ENCODE peak calls at places on chromosomes 16 and 17, in four cellular contexts. D is A549, H is PC-3, F is adrenal gland. W is an unnamed sample.

GRCh38 chr17:31225831-31226230 is 71.2 kb downstream of the OMG start:
- DNase-seq in F (no peak), H (no peak), D (no peak), W (no peak)

GRCh38 chr17:81526662-81527571 is 1.3 kb upstream of the FSCN2 start:
- DNase-seq in F (no peak), D (no peak), H (no peak), W (no peak)

GRCh38 chr17:53749178-53749577 is 73.5 kb upstream of the KIF2B start:
- DNase-seq in F (no peak), D (no peak), H (peak; percentile 55), W (no peak)

GRCh38 chr17:77409282-77410161 is 268.8 kb downstream of the SEC14L1 start:
- DNase-seq in H (no peak), F (no peak), D (no peak), W (peak; percentile 64)

GRCh38 chr17:56167491-56167890 is 14.2 kb downstream of the ANKFN1 start:
- DNase-seq in H (no peak), D (no peak), F (no peak), W (no peak)

GRCh38 chr16:85709766-85710423 is 21.1 kb upstream of the GINS2 start:
- DNase-seq in D (no peak), F (no peak), H (no peak), W (no peak)

GRCh38 chr17:58352843-58353719 is 1.1 kb upstream of the SUPT4H1 start:
- DNase-seq in H (peak; percentile 12), D (no peak), F (peak; percentile 66), W (no peak)

GRCh38 chr16:68219708-68220378 is 16.1 kb downstream of the ESRP2 start:
- DNase-seq in H (no peak), F (no peak), D (no peak), W (no peak)

GRCh38 chr17:45646288-45646988 is 137.7 kb upstream of the CRHR1 start:
- DNase-seq in F (no peak), H (no peak), D (no peak), W (no peak)

GRCh38 chr17:38658741-38659345 is 15.9 kb downstream of the EPOP start:
- DNase-seq in F (no peak), D (no peak), H (no peak), W (no peak)

GRCh38 chr16:4212934-4213296 is 29.0 kb downstream of the SRL start:
- DNase-seq in D (peak; percentile 61), H (no peak), F (no peak), W (no peak)

GRCh38 chr17:40306395-40306794 is 2.6 kb upstream of the RARA start:
- DNase-seq in F (no peak), H (no peak), D (no peak), W (no peak)

GRCh38 chr17:40303706-40304450 is 5.1 kb upstream of the RARA start:
- DNase-seq in D (no peak), H (no peak), F (no peak), W (no peak)

GRCh38 chr17:40304464-40304863 is 4.5 kb upstream of the RARA start:
- DNase-seq in F (no peak), H (no peak), D (no peak), W (no peak)

GRCh38 chr17:40301315-40301714 is 7.7 kb upstream of the RARA start:
- DNase-seq in F (no peak), H (peak; percentile 25), D (peak; percentile 46), W (no peak)

DNA sequence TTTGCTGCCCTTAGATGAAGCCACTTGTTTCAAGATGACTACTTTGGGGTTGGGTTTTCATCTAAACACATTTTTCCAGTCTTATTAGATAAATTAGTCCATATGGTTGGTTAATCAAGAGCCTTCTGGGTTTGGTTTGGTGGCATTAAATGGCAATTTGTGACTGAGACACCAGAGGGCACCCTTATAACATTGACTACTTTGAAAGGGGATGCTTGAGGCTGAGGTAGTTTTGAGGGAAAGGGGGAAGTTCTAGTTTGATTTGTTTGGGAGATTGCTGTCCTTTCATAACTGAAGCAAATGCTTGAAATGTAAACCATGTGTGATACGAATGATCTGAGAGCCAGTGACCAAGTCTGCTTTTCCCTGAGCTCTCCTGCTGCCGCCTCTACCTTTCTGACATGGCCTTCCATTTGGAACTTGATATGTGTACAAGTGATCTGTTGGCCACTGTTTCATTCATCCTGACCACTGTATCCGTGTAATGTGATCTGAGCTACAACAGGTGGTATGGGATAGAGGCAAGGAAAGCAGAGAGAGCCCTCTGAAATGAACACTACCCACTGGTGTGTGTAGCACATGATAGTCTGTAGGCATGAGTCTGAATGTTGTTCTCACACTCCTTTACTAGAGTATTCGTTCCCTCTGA is 5.8 kb upstream of the RARA start:
- DNase-seq in D (peak; percentile 71), H (peak; percentile 65), F (peak; percentile 73), W (no peak)
- H3K4me3 ChIP-seq in D (no peak overlapping the region), H (no peak overlapping the region), F (no peak overlapping the region), W (no peak overlapping the region)

DNA sequence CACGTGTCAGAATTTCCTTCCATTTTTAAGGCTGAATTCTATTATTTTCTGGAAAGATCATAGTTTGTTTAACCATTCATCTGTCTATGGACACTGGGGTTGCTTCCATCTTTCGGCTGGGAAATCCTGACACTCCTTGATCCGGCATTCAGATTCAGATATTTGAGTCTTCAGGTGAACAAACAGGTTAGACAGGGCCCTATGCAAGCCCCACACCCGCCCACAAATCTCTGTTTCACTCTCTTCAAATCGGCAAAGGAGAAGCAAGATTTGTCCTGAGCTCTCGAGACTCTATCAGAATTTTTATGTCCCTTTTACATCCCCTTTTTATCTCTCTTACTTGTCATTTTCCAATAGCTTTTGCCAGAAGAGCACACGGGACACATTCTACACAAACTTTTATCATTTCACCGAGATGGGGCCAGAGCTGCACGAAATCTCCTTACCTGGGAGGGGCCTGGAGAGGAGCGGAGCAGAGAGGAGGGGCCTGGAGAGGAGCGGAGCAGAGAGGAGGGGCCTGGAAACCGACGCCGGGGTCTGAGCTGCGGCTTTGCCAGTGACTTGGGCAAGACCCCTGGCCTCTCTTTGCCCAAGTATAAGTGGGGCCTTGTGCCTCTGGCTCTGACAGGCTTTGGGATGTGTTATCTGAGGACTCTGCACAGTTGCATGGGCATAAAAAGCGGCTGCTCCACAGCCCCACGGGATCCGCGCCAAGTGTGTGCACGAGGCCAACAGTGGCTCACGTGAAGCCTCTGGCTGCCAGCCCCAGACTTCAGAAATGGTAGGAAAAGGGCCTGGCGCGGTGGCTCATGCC is 54.3 kb upstream of the RBFOX3 start:
- DNase-seq in D (no peak), H (peak; percentile 83), F (peak; percentile 82), W (peak; percentile 81)
- H3K4me3 ChIP-seq in D (no peak overlapping the region), H (peak overlapping the region; percentile 71), F (no peak overlapping the region), W (no peak overlapping the region)

GRCh38 chr16:884232-884631 is 83.7 kb upstream of the GNG13 start:
- DNase-seq in H (no peak), F (no peak), D (no peak), W (no peak)

GRCh38 chr16:886802-887731 is 83.7 kb downstream of the LMF1 start:
- DNase-seq in F (no peak), H (no peak), D (no peak), W (peak; percentile 75)

GRCh38 chr16:887846-888245 is 82.9 kb downstream of the LMF1 start:
- DNase-seq in F (no peak), D (no peak), H (no peak), W (no peak)

GRCh38 chr16:885391-885790 is 84.9 kb upstream of the GNG13 start:
- DNase-seq in D (no peak), F (no peak), H (no peak), W (no peak)

DNA sequence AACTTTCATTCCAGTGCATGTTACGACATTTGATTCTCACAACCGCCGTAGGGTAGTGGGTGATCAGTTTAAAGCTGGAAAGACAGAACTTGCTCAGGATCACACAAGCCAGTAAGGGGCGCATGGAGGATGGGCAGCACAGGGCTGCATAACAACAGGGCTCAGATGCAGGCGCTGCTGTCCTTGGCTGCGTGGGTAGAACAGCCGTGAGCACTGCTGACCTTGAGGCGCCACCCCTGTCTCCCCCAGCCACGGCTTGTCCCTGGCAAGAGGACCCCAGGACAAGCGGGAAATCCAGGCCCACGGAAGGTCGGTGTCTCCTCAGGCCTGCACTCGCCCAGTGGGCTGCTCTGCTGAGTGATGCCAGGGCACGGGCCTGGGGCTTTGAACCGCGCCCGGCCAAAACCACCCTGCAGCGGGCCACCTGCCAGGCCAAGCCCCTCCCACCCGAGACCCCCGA is 84.7 kb downstream of the LMF1 start:
- DNase-seq in H (no peak), F (no peak), D (no peak), W (peak; percentile 59)
- H3K4me3 ChIP-seq in H (no peak overlapping the region), F (no peak overlapping the region), D (no peak overlapping the region), W (no peak overlapping the region)

GRCh38 chr17:59502800-59503199 is 62.6 kb upstream of the DHX40 start:
- DNase-seq in D (no peak), F (no peak), H (no peak), W (no peak)
- H3K4me3 ChIP-seq in D (no peak overlapping the region), F (no peak overlapping the region), H (no peak overlapping the region), W (no peak overlapping the region)

DNA sequence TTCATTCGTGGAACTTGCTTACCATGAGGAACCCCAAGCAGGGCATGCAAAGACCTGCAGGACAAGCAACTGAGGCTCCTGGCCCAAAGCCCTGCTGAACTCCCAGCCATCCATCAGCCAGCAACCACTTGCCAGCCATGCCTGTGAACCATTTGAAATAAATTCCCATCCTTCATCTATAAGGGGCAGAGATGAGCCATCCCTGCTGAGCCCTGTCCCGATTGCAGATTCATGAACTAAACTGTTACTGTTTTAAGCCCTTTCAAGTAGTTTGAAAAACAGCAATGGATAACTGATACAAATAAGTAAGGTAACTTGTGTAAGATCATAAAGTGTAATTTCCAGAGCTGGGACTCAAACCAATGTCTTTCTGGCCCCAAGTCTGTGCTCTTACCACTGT is 114.4 kb upstream of the WSCD1 start:
- DNase-seq in F (no peak), D (no peak), H (no peak), W (no peak)
- H3K4me3 ChIP-seq in F (no peak overlapping the region), D (no peak overlapping the region), H (no peak overlapping the region), W (no peak overlapping the region)

GRCh38 chr16:10558305-10558704 is 22.1 kb downstream of the EMP2 start:
- DNase-seq in D (no peak), H (no peak), F (no peak), W (no peak)

GRCh38 chr16:10556240-10556639 is 24.2 kb downstream of the EMP2 start:
- DNase-seq in F (no peak), H (no peak), D (no peak), W (no peak)

GRCh38 chr16:10558746-10559641 is 21.4 kb downstream of the EMP2 start:
- DNase-seq in H (peak; percentile 62), F (peak; percentile 64), D (no peak), W (peak; percentile 84)

GRCh38 chr16:10554569-10554968 is 25.8 kb downstream of the EMP2 start:
- DNase-seq in H (no peak), D (no peak), F (no peak), W (no peak)

DNA sequence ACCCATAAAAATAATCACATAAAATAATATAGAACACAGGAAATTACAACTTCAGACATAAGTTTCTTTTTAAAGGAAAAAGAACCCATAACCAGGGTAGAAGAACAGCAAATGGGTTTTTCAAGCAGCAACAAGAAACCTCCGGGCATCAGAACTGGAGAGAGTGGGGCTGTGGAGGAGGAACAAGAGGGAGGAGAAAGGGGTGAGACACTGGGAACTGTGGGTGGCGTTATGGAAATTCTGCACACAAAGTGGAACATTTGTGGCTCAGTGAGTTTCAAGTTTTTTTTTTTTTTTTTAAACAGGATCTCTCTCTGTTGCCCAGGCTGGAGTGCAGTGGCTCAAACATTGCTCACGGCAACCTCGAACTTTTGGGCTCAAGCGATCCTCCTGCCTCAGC is 22.6 kb downstream of the EMP2 start:
- DNase-seq in F (no peak), H (no peak), D (no peak), W (no peak)
- H3K4me3 ChIP-seq in F (no peak overlapping the region), H (no peak overlapping the region), D (no peak overlapping the region), W (no peak overlapping the region)